ENCODE peak calls at places on chromosome 3, in five cellular contexts. One of them, this sample, is unnamed.
A peak's percentile ranks its signal among the peaks of the same experiment; 100 is the strongest.

GRCh38 chr3:126925411-126926171 is 57.3 kb upstream of the PLXNA1 start:
- DNase-seq in HepG2: no peak
- DNase-seq in HCT116: no peak
- DNase-seq in K562: no peak
- DNase-seq in GM12878: no peak
- DNase-seq in this sample: no peak

GRCh38 chr3:78029775-78030174 is 989.9 kb downstream of the ROBO2 start:
- DNase-seq in HepG2: no peak
- DNase-seq in HCT116: no peak
- DNase-seq in K562: no peak
- DNase-seq in GM12878: no peak
- DNase-seq in this sample: no peak

GRCh38 chr3:50444782-50445181 is 58.7 kb downstream of the CACNA2D2 start:
- DNase-seq in HepG2: no peak
- DNase-seq in HCT116: no peak
- DNase-seq in K562: no peak
- DNase-seq in GM12878: no peak
- DNase-seq in this sample: no peak

GRCh38 chr3:117455782-117456181 is 746.2 kb downstream of the TUSC7 start:
- DNase-seq in HepG2: no peak
- DNase-seq in HCT116: no peak
- DNase-seq in K562: no peak
- DNase-seq in GM12878: no peak
- DNase-seq in this sample: no peak

GRCh38 chr3:136612512-136612911 is 139.7 kb downstream of the STAG1 start:
- DNase-seq in HepG2: no peak
- DNase-seq in HCT116: no peak
- DNase-seq in K562: no peak
- DNase-seq in GM12878: no peak
- DNase-seq in this sample: no peak

GRCh38 chr3:28667646-28668376 is 319.2 kb upstream of the AZI2 start:
- DNase-seq in HepG2: peak; percentile 46
- DNase-seq in HCT116: peak; percentile 51
- DNase-seq in K562: peak; percentile 59
- DNase-seq in GM12878: peak; percentile 61
- DNase-seq in this sample: peak; percentile 61

GRCh38 chr3:42502429-42503250 is at the start of gene VIPR1:
- DNase-seq in HepG2: peak; percentile 30
- DNase-seq in HCT116: peak; percentile 73
- DNase-seq in K562: peak; percentile 100
- DNase-seq in GM12878: no peak
- DNase-seq in this sample: peak; percentile 92

GRCh38 chr3:179093807-179094206 is 22.2 kb upstream of the ZMAT3 start:
- DNase-seq in HepG2: no peak
- DNase-seq in HCT116: no peak
- DNase-seq in K562: no peak
- DNase-seq in GM12878: no peak
- DNase-seq in this sample: no peak

GRCh38 chr3:142724682-142725351 is 983 bp downstream of the TRPC1 start:
- DNase-seq in HepG2: peak; percentile 68
- DNase-seq in HCT116: peak; percentile 13
- DNase-seq in K562: peak; percentile 36
- DNase-seq in GM12878: no peak
- DNase-seq in this sample: peak; percentile 71

GRCh38 chr3:115790759-115791158 is 167.4 kb downstream of the GAP43 start:
- DNase-seq in HepG2: peak; percentile 84
- DNase-seq in HCT116: peak; percentile 94
- DNase-seq in K562: peak; percentile 28
- DNase-seq in GM12878: no peak
- DNase-seq in this sample: peak; percentile 42

GRCh38 chr3:156382458-156383346 is 172.2 kb downstream of the SSR3 start:
- DNase-seq in HepG2: peak; percentile 24
- DNase-seq in HCT116: peak; percentile 23
- DNase-seq in K562: peak; percentile 59
- DNase-seq in GM12878: no peak
- DNase-seq in this sample: no peak

GRCh38 chr3:66504761-66505641 is 4.2 kb upstream of the LRIG1 start:
- DNase-seq in HepG2: no peak
- DNase-seq in HCT116: no peak
- DNase-seq in K562: no peak
- DNase-seq in GM12878: no peak
- DNase-seq in this sample: no peak

GRCh38 chr3:10703875-10704274 is 112.2 kb upstream of the SLC6A11 start:
- DNase-seq in HepG2: no peak
- DNase-seq in HCT116: peak; percentile 38
- DNase-seq in K562: peak; percentile 21
- DNase-seq in GM12878: no peak
- DNase-seq in this sample: peak; percentile 46

GRCh38 chr3:42984701-42985100 is 5.6 kb downstream of the GASK1A start:
- DNase-seq in HepG2: no peak
- DNase-seq in HCT116: no peak
- DNase-seq in K562: no peak
- DNase-seq in GM12878: no peak
- DNase-seq in this sample: no peak

GRCh38 chr3:147373301-147373700 is 33.0 kb downstream of the ZIC4 start:
- DNase-seq in HepG2: no peak
- DNase-seq in HCT116: no peak
- DNase-seq in K562: no peak
- DNase-seq in GM12878: no peak
- DNase-seq in this sample: no peak

GRCh38 chr3:16347548-16347947 is 82.5 kb downstream of the OXNAD1 start:
- DNase-seq in HepG2: no peak
- DNase-seq in HCT116: no peak
- DNase-seq in K562: no peak
- DNase-seq in GM12878: no peak
- DNase-seq in this sample: no peak

GRCh38 chr3:19885468-19885867 is 48.5 kb downstream of the EFHB start:
- DNase-seq in HepG2: peak; percentile 30
- DNase-seq in HCT116: no peak
- DNase-seq in K562: peak; percentile 64
- DNase-seq in GM12878: no peak
- DNase-seq in this sample: peak; percentile 26

GRCh38 chr3:66520716-66521115 is 19.9 kb upstream of the LRIG1 start:
- DNase-seq in HepG2: no peak
- DNase-seq in HCT116: no peak
- DNase-seq in K562: no peak
- DNase-seq in GM12878: no peak
- DNase-seq in this sample: no peak

GRCh38 chr3:169472259-169472900 is 191.1 kb downstream of the MECOM start:
- DNase-seq in HepG2: no peak
- DNase-seq in HCT116: no peak
- DNase-seq in K562: no peak
- DNase-seq in GM12878: no peak
- DNase-seq in this sample: no peak

GRCh38 chr3:88038561-88038960 is 20.2 kb downstream of the CGGBP1 start:
- DNase-seq in HepG2: no peak
- DNase-seq in HCT116: no peak
- DNase-seq in K562: no peak
- DNase-seq in GM12878: no peak
- DNase-seq in this sample: no peak

GRCh38 chr3:46667657-46668056 is 25.8 kb downstream of the ALS2CL start:
- DNase-seq in HepG2: no peak
- DNase-seq in HCT116: no peak
- DNase-seq in K562: no peak
- DNase-seq in GM12878: no peak
- DNase-seq in this sample: peak; percentile 4

GRCh38 chr3:193829781-193830180 is 236.8 kb downstream of the OPA1 start:
- DNase-seq in HepG2: no peak
- DNase-seq in HCT116: peak; percentile 76
- DNase-seq in K562: no peak
- DNase-seq in GM12878: no peak
- DNase-seq in this sample: no peak

GRCh38 chr3:120170223-120170622 is 76.0 kb upstream of the GSK3B start:
- DNase-seq in HepG2: no peak
- DNase-seq in HCT116: peak; percentile 64
- DNase-seq in K562: no peak
- DNase-seq in GM12878: no peak
- DNase-seq in this sample: no peak

GRCh38 chr3:130907500-130907899 is 13.6 kb downstream of the ATP2C1 start:
- DNase-seq in HepG2: no peak
- DNase-seq in HCT116: no peak
- DNase-seq in K562: no peak
- DNase-seq in GM12878: no peak
- DNase-seq in this sample: no peak

GRCh38 chr3:130906374-130906995 is 12.6 kb downstream of the ATP2C1 start:
- DNase-seq in HepG2: no peak
- DNase-seq in HCT116: no peak
- DNase-seq in K562: no peak
- DNase-seq in GM12878: no peak
- DNase-seq in this sample: no peak

GRCh38 chr3:130903412-130903908 is 9.6 kb downstream of the ATP2C1 start:
- DNase-seq in HepG2: no peak
- DNase-seq in HCT116: no peak
- DNase-seq in K562: no peak
- DNase-seq in GM12878: no peak
- DNase-seq in this sample: no peak

GRCh38 chr3:130907966-130908365 is 14.1 kb downstream of the ATP2C1 start:
- DNase-seq in HepG2: no peak
- DNase-seq in HCT116: no peak
- DNase-seq in K562: no peak
- DNase-seq in GM12878: no peak
- DNase-seq in this sample: no peak

GRCh38 chr3:130905551-130905950 is 11.7 kb downstream of the ATP2C1 start:
- DNase-seq in HepG2: no peak
- DNase-seq in HCT116: no peak
- DNase-seq in K562: no peak
- DNase-seq in GM12878: no peak
- DNase-seq in this sample: no peak
- H3K27ac ChIP-seq in HepG2: no peak overlapping the region
- H3K27ac ChIP-seq in HCT116: no peak overlapping the region
- H3K27ac ChIP-seq in K562: no peak overlapping the region
- H3K27ac ChIP-seq in GM12878: no peak overlapping the region
- H3K27ac ChIP-seq in this sample: peak overlapping the region; percentile 58

GRCh38 chr3:71066849-71067261 is 516.7 kb downstream of the FOXP1 start:
- DNase-seq in HepG2: no peak
- DNase-seq in HCT116: no peak
- DNase-seq in K562: no peak
- DNase-seq in GM12878: no peak
- DNase-seq in this sample: peak; percentile 8

GRCh38 chr3:71067977-71068376 is 515.6 kb downstream of the FOXP1 start:
- DNase-seq in HepG2: peak; percentile 29
- DNase-seq in HCT116: no peak
- DNase-seq in K562: no peak
- DNase-seq in GM12878: no peak
- DNase-seq in this sample: no peak

GRCh38 chr3:71065764-71066013 is 517.8 kb downstream of the FOXP1 start:
- DNase-seq in HepG2: no peak
- DNase-seq in HCT116: no peak
- DNase-seq in K562: no peak
- DNase-seq in GM12878: no peak
- DNase-seq in this sample: no peak

GRCh38 chr3:71064976-71065763 is 518.4 kb downstream of the FOXP1 start:
- DNase-seq in HepG2: peak; percentile 45
- DNase-seq in HCT116: no peak
- DNase-seq in K562: peak; percentile 5
- DNase-seq in GM12878: no peak
- DNase-seq in this sample: no peak

GRCh38 chr3:71066356-71066755 is 517.2 kb downstream of the FOXP1 start:
- DNase-seq in HepG2: no peak
- DNase-seq in HCT116: no peak
- DNase-seq in K562: no peak
- DNase-seq in GM12878: no peak
- DNase-seq in this sample: no peak
- H3K4me1 ChIP-seq in HepG2: peaks cover 66% of the 10 kb centered on the region
- H3K4me1 ChIP-seq in HCT116: no peaks in the 10 kb centered on the region
- H3K4me1 ChIP-seq in K562: peaks cover 11% of the 10 kb centered on the region
- H3K4me1 ChIP-seq in GM12878: peaks cover 8% of the 10 kb centered on the region
- H3K4me1 ChIP-seq in this sample: peaks cover 21% of the 10 kb centered on the region

GRCh38 chr3:29711255-29711771 is 430.4 kb downstream of the RBMS3 start:
- DNase-seq in HepG2: no peak
- DNase-seq in HCT116: no peak
- DNase-seq in K562: no peak
- DNase-seq in GM12878: no peak
- DNase-seq in this sample: no peak
- TF ChIP-seq ZBTB33 in HepG2: no peak
- TF ChIP-seq ZBTB33 in HCT116: no peak
- TF ChIP-seq ZBTB33 in K562: no peak
- TF ChIP-seq ZBTB33 in GM12878: no peak
- TF ChIP-seq ZBTB33 in this sample: no peak

GRCh38 chr3:13111173-13111873 is 38.1 kb upstream of the IQSEC1 start:
- DNase-seq in HepG2: no peak
- DNase-seq in HCT116: no peak
- DNase-seq in K562: no peak
- DNase-seq in GM12878: no peak
- DNase-seq in this sample: no peak
- H3K27ac ChIP-seq in HepG2: no peak overlapping the region
- H3K27ac ChIP-seq in HCT116: no peak overlapping the region
- H3K27ac ChIP-seq in K562: no peak overlapping the region
- H3K27ac ChIP-seq in GM12878: peak overlapping the region; percentile 58
- H3K27ac ChIP-seq in this sample: no peak overlapping the region

GRCh38 chr3:58028902-58029301 is 20.7 kb downstream of the FLNB start:
- DNase-seq in HepG2: no peak
- DNase-seq in HCT116: no peak
- DNase-seq in K562: no peak
- DNase-seq in GM12878: no peak
- DNase-seq in this sample: no peak

GRCh38 chr3:58027704-58028317 is 19.6 kb downstream of the FLNB start:
- DNase-seq in HepG2: no peak
- DNase-seq in HCT116: no peak
- DNase-seq in K562: no peak
- DNase-seq in GM12878: no peak
- DNase-seq in this sample: no peak

GRCh38 chr3:58025824-58026579 is 17.8 kb downstream of the FLNB start:
- DNase-seq in HepG2: peak; percentile 39
- DNase-seq in HCT116: no peak
- DNase-seq in K562: no peak
- DNase-seq in GM12878: no peak
- DNase-seq in this sample: peak; percentile 49

GRCh38 chr3:58025406-58025805 is 17.2 kb downstream of the FLNB start:
- DNase-seq in HepG2: no peak
- DNase-seq in HCT116: no peak
- DNase-seq in K562: no peak
- DNase-seq in GM12878: no peak
- DNase-seq in this sample: no peak

DNA sequence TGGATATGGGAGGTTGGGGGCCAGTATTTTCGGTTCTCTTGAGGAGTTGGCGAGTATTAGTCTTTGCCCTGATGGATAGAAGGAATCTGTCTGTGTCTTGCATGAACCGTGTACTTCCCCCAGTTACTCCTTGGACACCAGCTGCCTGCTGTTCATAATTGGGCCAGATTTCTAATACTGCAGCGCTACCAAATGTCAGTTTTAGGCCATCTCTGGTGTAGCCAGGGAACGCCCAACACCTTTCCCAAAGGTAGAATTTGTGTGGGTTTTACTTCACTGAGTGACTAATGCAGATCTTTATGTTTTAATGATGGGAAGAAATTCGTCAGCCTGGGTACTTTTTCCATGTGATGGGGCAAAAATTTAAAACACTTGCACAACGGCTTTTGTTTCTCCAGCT is 18.4 kb downstream of the FLNB start:
- DNase-seq in HepG2: no peak
- DNase-seq in HCT116: no peak
- DNase-seq in K562: no peak
- DNase-seq in GM12878: no peak
- DNase-seq in this sample: no peak
- H3K4me1 ChIP-seq in HepG2: peaks cover 87% of the 10 kb centered on the region
- H3K4me1 ChIP-seq in HCT116: peaks cover 30% of the 10 kb centered on the region
- H3K4me1 ChIP-seq in K562: peaks cover 6% of the 10 kb centered on the region
- H3K4me1 ChIP-seq in GM12878: peaks cover 13% of the 10 kb centered on the region
- H3K4me1 ChIP-seq in this sample: peaks cover 27% of the 10 kb centered on the region